ENCODE peak calls at places on chromosomes 5 and 9, in four cellular contexts. C is HepG2, Z is aorta, E is iPS DF 6.9. W is an unnamed sample.

GRCh38 chr9:133340256-133340655 is 4.3 kb upstream of the SURF6 start:
- DNase-seq in C (no peak), Z (peak; percentile 20), E (no peak), W (no peak)

GRCh38 chr9:133119039-133119438 is 2.0 kb downstream of the RALGDS start:
- DNase-seq in C (no peak), Z (no peak), E (no peak), W (no peak)

GRCh38 chr9:113807173-113808061 is 68.7 kb upstream of the ZNF618 start:
- DNase-seq in C (peak; percentile 19), Z (no peak), E (peak; percentile 43), W (peak; percentile 78)

GRCh38 chr5:174231961-174232487 is 186.5 kb downstream of the NSG2 start:
- DNase-seq in C (no peak), Z (no peak), E (no peak), W (no peak)

GRCh38 chr9:3331801-3332200 is 194.0 kb downstream of the RFX3 start:
- DNase-seq in C (peak; percentile 17), Z (no peak), E (no peak), W (peak; percentile 11)

GRCh38 chr9:840343-840742 is 1.2 kb upstream of the DMRT1 start:
- DNase-seq in C (no peak), Z (no peak), E (no peak), W (no peak)

GRCh38 chr9:120870206-120870605 is 6.8 kb downstream of the PHF19 start:
- DNase-seq in C (no peak), Z (no peak), E (no peak), W (no peak)

GRCh38 chr5:102536323-102536928 is 37.6 kb upstream of the SLCO6A1 start:
- DNase-seq in C (no peak), Z (no peak), E (no peak), W (peak; percentile 18)

GRCh38 chr5:97480313-97480712 is 297.3 kb upstream of the RIOK2 start:
- DNase-seq in C (no peak), Z (no peak), E (no peak), W (no peak)

GRCh38 chr5:121503111-121503840 is 348.4 kb upstream of the FTMT start:
- DNase-seq in C (peak; percentile 13), Z (no peak), E (peak; percentile 35), W (no peak)

GRCh38 chr5:106080540-106080939 is 1590.2 kb downstream of the EFNA5 start:
- DNase-seq in C (no peak), Z (no peak), E (no peak), W (no peak)

GRCh38 chr5:86881493-86882090 is 263.9 kb downstream of the COX7C start:
- DNase-seq in C (no peak), Z (no peak), E (no peak), W (no peak)

GRCh38 chr5:14660836-14661235 is 3.7 kb upstream of the OTULIN start:
- DNase-seq in C (no peak), Z (no peak), E (no peak), W (no peak)

GRCh38 chr5:13976867-13977479 is 32.5 kb upstream of the DNAH5 start:
- DNase-seq in C (peak; percentile 15), Z (no peak), E (no peak), W (peak; percentile 44)

GRCh38 chr5:16615737-16616535 is 861 bp downstream of the RETREG1 start:
- DNase-seq in C (no peak), Z (no peak), E (no peak), W (no peak)

GRCh38 chr5:8981496-8981895 is 564.4 kb downstream of the SEMA5A start:
- DNase-seq in C (no peak), Z (no peak), E (no peak), W (peak; percentile 62)

GRCh38 chr9:70049672-70050271 is 6.1 kb downstream of the MAMDC2 start:
- DNase-seq in C (no peak), Z (peak; percentile 90), E (no peak), W (peak; percentile 91)

GRCh38 chr5:154949758-154950157 is 8.9 kb downstream of the MRPL22 start:
- DNase-seq in C (no peak), Z (no peak), E (no peak), W (no peak)

GRCh38 chr5:135821061-135821781 is 13.2 kb upstream of the SLC25A48 start:
- DNase-seq in C (no peak), Z (peak; percentile 64), E (peak; percentile 72), W (no peak)

GRCh38 chr9:69122391-69123141 is 51.5 kb upstream of the TJP2 start:
- DNase-seq in C (peak; percentile 52), Z (no peak), E (no peak), W (peak; percentile 78)

GRCh38 chr9:78369644-78370219 is 72.8 kb downstream of the PSAT1 start:
- DNase-seq in C (peak; percentile 60), Z (peak; percentile 84), E (peak; percentile 85), W (peak; percentile 39)

GRCh38 chr5:891837-892389 is 688 bp downstream of the BRD9 start:
- DNase-seq in C (no peak), Z (peak; percentile 75), E (no peak), W (peak; percentile 18)

GRCh38 chr5:137234973-137235943 is 263.9 kb downstream of the SPOCK1 start:
- DNase-seq in C (no peak), Z (no peak), E (no peak), W (no peak)

GRCh38 chr5:31470608-31471007 is 61.3 kb downstream of the DROSHA start:
- DNase-seq in C (no peak), Z (no peak), E (no peak), W (peak; percentile 47)

GRCh38 chr9:12813960-12814876 is 39.4 kb downstream of the LURAP1L start:
- DNase-seq in C (peak; percentile 92), Z (peak; percentile 57), E (no peak), W (peak; percentile 98)

GRCh38 chr5:75050415-75050814 is 1.9 kb downstream of the GCNT4 start:
- DNase-seq in C (peak; percentile 30), Z (no peak), E (no peak), W (peak; percentile 28)

GRCh38 chr5:17185776-17186175 is 31.7 kb upstream of the BASP1 start:
- DNase-seq in C (no peak), Z (no peak), E (no peak), W (peak; percentile 86)

GRCh38 chr5:76546497-76547102 is 76.6 kb downstream of the F2RL2 start:
- DNase-seq in C (peak; percentile 36), Z (no peak), E (no peak), W (no peak)

GRCh38 chr5:73786043-73786831 is 160.2 kb downstream of the ARHGEF28 start:
- DNase-seq in C (no peak), Z (no peak), E (no peak), W (no peak)

GRCh38 chr9:95018099-95018927 is 291.8 kb downstream of the AOPEP start:
- DNase-seq in C (peak; percentile 20), Z (peak; percentile 80), E (no peak), W (peak; percentile 88)

GRCh38 chr5:139796061-139796806 is 626 bp downstream of the PSD2 start:
- DNase-seq in C (no peak), Z (no peak), E (no peak), W (no peak)
- H3K4me3 ChIP-seq in C (no peak overlapping the region), Z (no peak overlapping the region), E (peak overlapping the region; percentile 47), W (no peak overlapping the region)

GRCh38 chr5:167602077-167602476 is 689.4 kb upstream of the WWC1 start:
- DNase-seq in C (no peak), Z (no peak), E (no peak), W (no peak)
- H3K4me3 ChIP-seq in C (no peak overlapping the region), Z (no peak overlapping the region), E (no peak overlapping the region), W (no peak overlapping the region)

GRCh38 chr9:129497837-129498450 is 123.0 kb downstream of the C9orf50 start:
- DNase-seq in C (no peak), Z (no peak), E (no peak), W (peak; percentile 13)

GRCh38 chr9:129500166-129500862 is 120.6 kb downstream of the C9orf50 start:
- DNase-seq in C (no peak), Z (no peak), E (no peak), W (no peak)

GRCh38 chr9:129496187-129497063 is 124.5 kb downstream of the C9orf50 start:
- DNase-seq in C (peak; percentile 81), Z (peak; percentile 99), E (peak; percentile 72), W (peak; percentile 92)

GRCh38 chr9:129497064-129497836 is 123.7 kb downstream of the C9orf50 start:
- DNase-seq in C (no peak), Z (peak; percentile 82), E (no peak), W (peak; percentile 43)

GRCh38 chr9:129498451-129499376 is 122.2 kb downstream of the C9orf50 start:
- DNase-seq in C (no peak), Z (no peak), E (no peak), W (no peak)
- H3K4me3 ChIP-seq in C (no peak overlapping the region), Z (no peak overlapping the region), E (no peak overlapping the region), W (peak overlapping the region; percentile 85)

GRCh38 chr5:138622051-138622450 is 46.9 kb upstream of the HSPA9 start:
- DNase-seq in C (no peak), Z (no peak), E (no peak), W (no peak)

GRCh38 chr5:138611295-138612220 is 36.4 kb upstream of the HSPA9 start:
- DNase-seq in C (no peak), Z (no peak), E (no peak), W (no peak)

GRCh38 chr5:138620661-138621224 is 45.5 kb upstream of the HSPA9 start:
- DNase-seq in C (no peak), Z (no peak), E (no peak), W (no peak)

GRCh38 chr5:138615461-138615860 is 40.3 kb upstream of the HSPA9 start:
- DNase-seq in C (no peak), Z (no peak), E (no peak), W (no peak)

DNA sequence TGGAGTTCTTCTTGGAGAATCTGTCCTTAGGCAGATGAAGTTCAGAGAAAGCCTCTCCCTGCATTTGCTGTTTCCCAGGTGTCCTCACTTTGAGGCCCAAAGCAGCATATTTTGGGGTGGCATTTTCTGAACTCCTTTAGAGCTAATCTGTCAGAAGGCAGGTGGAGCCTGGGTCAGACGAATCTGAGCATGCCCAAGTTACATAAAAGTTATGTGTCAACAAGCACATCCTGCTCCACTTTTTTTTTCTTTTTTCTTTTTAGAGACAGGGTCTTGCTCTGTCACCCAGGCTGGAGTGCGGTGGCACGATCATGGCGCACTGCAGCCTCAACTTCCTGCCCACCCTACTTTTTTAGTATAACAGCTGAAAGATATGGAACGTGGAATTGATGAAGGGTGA is 41.3 kb upstream of the HSPA9 start:
- DNase-seq in C (no peak), Z (no peak), E (no peak), W (no peak)
- H3K4me3 ChIP-seq in C (no peak overlapping the region), Z (no peak overlapping the region), E (no peak overlapping the region), W (no peak overlapping the region)

W was measured in foreskin fibroblast.